ENCODE peak calls at places on chromosomes 5 and 9, in eight cellular contexts. B is PC-3, E is stomach, V is breast epithelium, F is transverse colon, G is ascending aorta, X is spleen, N is kidney. W is an unnamed sample. For H3K4me1, the result is how much of the 10 kb centered on the place peaks cover.

GRCh38 chr5:931570-932145 is 39.0 kb downstream of the TRIP13 start:
- DNase-seq in B (no peak), E (no peak), V (no peak), F (no peak), G (no peak), X (no peak), N (no peak), W (no peak)

GRCh38 chr5:112467467-112467866 is 48.4 kb upstream of the EPB41L4A start:
- DNase-seq in B (no peak), E (no peak), V (no peak), F (no peak), G (no peak), X (no peak), N (no peak), W (no peak)

GRCh38 chr9:4865685-4866084 is 72.9 kb downstream of the RCL1 start:
- DNase-seq in B (no peak), E (no peak), V (no peak), F (no peak), G (no peak), X (no peak), N (no peak), W (no peak)

GRCh38 chr5:113524927-113525326 is 11.4 kb downstream of the YTHDC2 start:
- DNase-seq in B (no peak), E (no peak), V (no peak), F (no peak), G (no peak), X (no peak), N (no peak), W (no peak)

GRCh38 chr5:2399804-2400203 is 351.7 kb downstream of the IRX2 start:
- DNase-seq in B (no peak), E (no peak), V (no peak), F (no peak), G (no peak), X (peak), N (no peak), W (no peak)

GRCh38 chr5:133285583-133286021 is 233.8 kb downstream of the HSPA4 start:
- DNase-seq in B (peak), E (peak), V (no peak), F (peak), G (no peak), X (no peak), N (no peak), W (no peak)

GRCh38 chr5:15249152-15249551 is 250.8 kb upstream of the FBXL7 start:
- DNase-seq in B (peak), E (no peak), V (no peak), F (no peak), G (no peak), X (no peak), N (no peak), W (no peak)

GRCh38 chr5:54090495-54091084 is 219.8 kb downstream of the ARL15 start:
- DNase-seq in B (peak), E (no peak), V (no peak), F (no peak), G (no peak), X (no peak), N (no peak), W (no peak)

GRCh38 chr5:164298165-164298564 is 792.7 kb downstream of the MAT2B start:
- DNase-seq in B (no peak), E (no peak), V (no peak), F (no peak), G (no peak), X (no peak), N (no peak), W (no peak)

GRCh38 chr9:89167788-89168187 is 10.8 kb downstream of the SHC3 start:
- DNase-seq in B (no peak), E (no peak), V (no peak), F (no peak), G (no peak), X (no peak), N (no peak), W (no peak)

GRCh38 chr9:106956971-106957370 is 94.0 kb downstream of the ZNF462 start:
- DNase-seq in B (no peak), E (no peak), V (no peak), F (no peak), G (no peak), X (no peak), N (no peak), W (no peak)

GRCh38 chr5:112718344-112718743 is 19.3 kb upstream of the APC start:
- DNase-seq in B (no peak), E (no peak), V (no peak), F (no peak), G (no peak), X (no peak), N (no peak), W (no peak)

GRCh38 chr5:62333250-62333800 is 27.3 kb downstream of the KIF2A start:
- DNase-seq in B (no peak), E (no peak), V (no peak), F (no peak), G (no peak), X (no peak), N (no peak), W (no peak)

GRCh38 chr9:93094294-93095204 is 1.5 kb upstream of the CARD19 start:
- DNase-seq in B (no peak), E (no peak), V (peak), F (peak), G (peak), X (peak), N (peak), W (peak)

GRCh38 chr5:65728219-65728618 is 6.2 kb downstream of the NLN start:
- DNase-seq in B (peak), E (no peak), V (no peak), F (no peak), G (no peak), X (no peak), N (no peak), W (no peak)

DNA sequence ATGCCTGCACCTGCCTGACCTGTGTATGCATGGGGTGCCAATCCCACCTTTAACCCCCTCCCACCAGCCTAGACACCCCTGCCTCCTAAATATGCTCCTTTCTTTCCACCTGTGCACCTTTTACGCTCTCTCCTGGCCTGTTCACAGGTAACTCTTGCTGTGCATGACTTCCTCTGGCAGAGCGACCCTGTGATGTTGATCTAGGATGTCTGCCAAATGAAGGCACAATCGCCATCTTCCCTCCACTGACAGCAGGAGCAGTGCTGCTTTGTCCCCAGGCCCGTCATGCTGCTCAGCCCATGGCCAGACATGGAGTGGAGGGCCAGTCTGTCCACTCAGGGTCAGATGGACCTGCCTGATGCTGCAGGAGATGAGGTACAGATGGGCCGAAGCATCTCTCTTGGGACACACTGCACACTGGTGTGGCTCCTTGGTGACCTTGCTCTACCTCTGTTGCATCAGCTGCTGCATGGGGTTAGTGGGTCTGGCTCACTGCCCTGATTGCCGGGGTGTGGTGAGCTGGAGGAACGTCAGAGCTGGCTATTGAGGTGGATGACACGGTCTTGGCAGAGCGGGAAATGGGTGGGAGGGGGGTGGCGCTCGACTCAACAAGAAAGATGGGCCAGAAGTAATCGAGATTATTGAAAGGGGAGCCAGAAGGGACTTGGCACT is 101.6 kb upstream of the PITX1 start:
- DNase-seq in B (peak), E (peak), V (no peak), F (peak), G (no peak), X (no peak), N (peak), W (peak)
- H3K4me1 ChIP-seq in B (under half), E (under half), V (under half), F (under half), G (under half), X (under half), N (under half), W (under half)

DNA sequence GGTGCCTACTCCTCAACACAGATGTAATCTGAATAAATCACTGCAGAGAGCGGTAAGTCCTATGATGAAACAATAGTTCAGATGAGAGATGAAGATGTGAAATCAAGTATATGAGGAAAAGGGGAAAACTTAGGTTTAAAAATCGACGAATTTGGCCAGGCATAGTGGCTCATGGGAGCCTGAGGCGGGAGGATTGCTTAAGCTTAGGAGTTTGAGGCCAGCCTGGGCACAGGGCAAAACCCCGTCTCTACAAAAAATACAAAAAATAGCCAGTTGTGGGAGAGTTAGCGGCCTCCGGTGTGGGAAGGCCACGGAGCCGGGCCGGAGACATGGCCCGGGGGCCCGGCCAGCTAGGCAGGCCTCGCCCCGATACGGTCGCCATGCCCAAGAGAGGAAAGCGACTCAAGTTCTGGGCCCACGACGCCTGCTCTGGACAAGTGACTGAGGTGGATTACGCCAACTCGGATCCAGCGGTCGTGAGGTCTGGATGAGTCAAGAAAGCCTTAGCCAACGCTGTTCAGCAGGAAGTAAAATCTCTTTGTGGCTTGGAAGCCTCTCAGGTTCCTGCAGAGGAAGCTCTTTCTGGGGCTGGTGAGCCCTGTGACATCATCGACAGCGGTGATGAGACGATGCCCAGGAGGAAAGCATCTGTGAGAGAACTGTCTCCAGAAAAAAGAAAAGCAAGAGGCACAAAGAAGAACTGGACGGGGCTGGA is 62.8 kb upstream of the SUB1 start:
- DNase-seq in B (peak), E (no peak), V (no peak), F (peak), G (peak), X (peak), N (no peak), W (peak)
- H3K4me1 ChIP-seq in B (under half), E (under half), V (under half), F (under half), G (under half), X (under half), N (under half), W (under half)

GRCh38 chr5:175683231-175683630 is 25.4 kb downstream of the HRH2 start:
- DNase-seq in B (no peak), E (no peak), V (no peak), F (no peak), G (no peak), X (peak), N (peak), W (no peak)

GRCh38 chr5:175684931-175685330 is 27.1 kb downstream of the HRH2 start:
- DNase-seq in B (no peak), E (no peak), V (no peak), F (no peak), G (no peak), X (peak), N (no peak), W (no peak)

GRCh38 chr5:175682664-175683063 is 24.8 kb downstream of the HRH2 start:
- DNase-seq in B (no peak), E (no peak), V (no peak), F (no peak), G (no peak), X (peak), N (peak), W (no peak)

GRCh38 chr5:175685701-175686350 is 28.0 kb downstream of the HRH2 start:
- DNase-seq in B (no peak), E (no peak), V (no peak), F (no peak), G (no peak), X (peak), N (peak), W (no peak)

GRCh38 chr5:175683921-175684320 is 26.1 kb downstream of the HRH2 start:
- DNase-seq in B (no peak), E (no peak), V (no peak), F (no peak), G (no peak), X (peak), N (peak), W (no peak)
- H3K4me1 ChIP-seq in B (under half), E (half or more), V (under half), F (under half), G (under half), X (half or more), N (under half), W (under half)

GRCh38 chr5:167228134-167228533 is 1063.3 kb upstream of the WWC1 start:
- DNase-seq in B (no peak), E (no peak), V (no peak), F (no peak), G (no peak), X (no peak), N (no peak), W (no peak)

GRCh38 chr5:167230414-167230813 is 1061.0 kb upstream of the WWC1 start:
- DNase-seq in B (no peak), E (no peak), V (no peak), F (no peak), G (no peak), X (no peak), N (no peak), W (no peak)

GRCh38 chr5:167232675-167233074 is 1058.8 kb upstream of the WWC1 start:
- DNase-seq in B (no peak), E (no peak), V (no peak), F (no peak), G (no peak), X (no peak), N (no peak), W (no peak)

GRCh38 chr5:167233507-167233906 is 1057.9 kb upstream of the WWC1 start:
- DNase-seq in B (no peak), E (no peak), V (no peak), F (no peak), G (no peak), X (no peak), N (no peak), W (no peak)

GRCh38 chr5:167229751-167230150 is 1061.7 kb upstream of the WWC1 start:
- DNase-seq in B (no peak), E (no peak), V (no peak), F (no peak), G (no peak), X (no peak), N (no peak), W (no peak)
- H3K4me1 ChIP-seq in B (under half), E (under half), V (under half), F (under half), G (under half), X (under half), N (under half), W (under half)

DNA sequence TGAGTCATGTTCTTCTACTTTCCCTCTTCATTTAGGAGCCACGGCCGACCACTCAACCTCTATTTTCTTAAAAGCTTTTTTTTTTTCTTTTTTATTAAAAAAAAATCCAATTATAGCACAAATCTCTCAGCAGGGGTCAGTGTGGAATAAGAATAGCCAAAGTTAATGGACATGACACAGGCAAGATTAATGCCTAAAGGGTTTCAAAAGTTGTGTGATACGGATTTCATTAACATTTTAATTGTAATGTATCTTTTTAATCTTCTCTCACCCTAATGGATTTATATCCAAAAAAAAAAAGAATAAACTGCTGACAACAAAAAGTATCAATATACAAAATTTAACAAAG is 5.4 kb downstream of the NACC2 start:
- DNase-seq in B (peak), E (no peak), V (no peak), F (no peak), G (no peak), X (no peak), N (no peak), W (no peak)
- H3K4me1 ChIP-seq in B (under half), E (half or more), V (under half), F (half or more), G (under half), X (half or more), N (under half), W (half or more)

DNA sequence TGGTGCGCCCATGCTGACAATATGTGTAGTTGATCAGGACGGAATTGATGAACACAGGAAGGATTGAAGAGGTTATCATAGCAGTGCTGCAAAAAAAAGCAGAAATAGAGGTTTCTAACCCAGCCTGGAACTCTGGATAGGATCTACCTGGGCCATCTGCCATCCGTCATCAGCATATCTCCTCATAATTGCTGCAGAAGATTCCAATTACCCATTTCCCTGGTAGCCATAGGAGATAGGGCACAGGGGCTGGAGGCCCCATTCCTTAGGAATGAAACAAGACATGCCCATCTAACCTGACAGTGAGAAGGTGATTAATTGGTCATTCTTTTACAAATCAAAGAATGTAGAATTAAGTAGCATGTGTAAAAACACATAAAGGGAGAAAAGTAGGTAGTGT is 60.3 kb upstream of the TRIM32 start:
- DNase-seq in B (no peak), E (no peak), V (no peak), F (no peak), G (no peak), X (no peak), N (no peak), W (no peak)
- H3K4me1 ChIP-seq in B (under half), E (under half), V (under half), F (under half), G (under half), X (under half), N (under half), W (under half)

DNA sequence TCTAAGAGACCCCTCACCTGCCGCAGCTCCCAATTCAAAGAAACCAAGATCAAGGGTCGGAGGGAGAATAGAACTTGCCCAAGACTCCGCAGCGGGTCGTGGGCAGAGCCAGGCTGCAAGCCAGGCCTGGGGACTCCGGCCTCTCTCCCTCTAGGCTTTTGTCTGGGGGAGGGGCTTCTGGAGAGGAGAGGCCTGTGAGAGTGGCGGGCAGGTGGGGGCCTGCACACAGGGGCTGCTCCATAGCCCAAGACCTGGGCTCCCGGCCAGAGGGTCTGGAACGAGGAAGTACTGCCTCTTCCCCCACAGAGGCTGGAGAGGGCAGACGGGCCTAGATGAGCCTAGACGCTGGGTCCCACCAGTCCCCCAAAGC is 5.1 kb upstream of the ST6GALNAC6 start:
- DNase-seq in B (no peak), E (no peak), V (no peak), F (no peak), G (no peak), X (peak), N (peak), W (no peak)
- H3K4me1 ChIP-seq in B (under half), E (half or more), V (under half), F (half or more), G (under half), X (half or more), N (under half), W (half or more)

W was measured in tibial nerve.